ENCODE peak calls at places on chromosomes 3 and 15, in five cellular contexts. V is astrocyte of the spinal cord, X is heart left ventricle, B is neural progenitor cell, R is GM23248. C is an unnamed sample.

GRCh38 chr15:65368300-65368617 is 9.5 kb downstream of the IGDCC3 start:
- DNase-seq in V (no peak), X (no peak), B (peak), R (no peak), C (peak)

GRCh38 chr3:20250314-20250713 is 64.3 kb upstream of the SGO1 start:
- DNase-seq in V (no peak), X (no peak), B (no peak), R (no peak), C (no peak)

GRCh38 chr3:16512435-16513140 is 911 bp downstream of the RFTN1 start:
- DNase-seq in V (peak), X (peak), B (peak), R (peak), C (peak)

GRCh38 chr3:121735047-121735696 is 14.4 kb downstream of the GOLGB1 start:
- DNase-seq in V (no peak), X (no peak), B (no peak), R (no peak), C (no peak)

GRCh38 chr3:58679974-58680656 is 13.5 kb upstream of the FAM3D start:
- DNase-seq in V (no peak), X (no peak), B (no peak), R (no peak), C (no peak)

GRCh38 chr15:73752817-73753214 is 335 bp downstream of the INSYN1 start:
- DNase-seq in V (no peak), X (no peak), B (peak), R (peak), C (peak)

GRCh38 chr15:32717290-32718081 is at the start of gene GREM1:
- DNase-seq in V (peak), X (no peak), B (peak), R (peak), C (peak)

GRCh38 chr3:169945313-169945712 is 21.3 kb upstream of the SEC62 start:
- DNase-seq in V (peak), X (peak), B (no peak), R (peak), C (no peak)

GRCh38 chr3:149917124-149917667 is 53.5 kb downstream of the PFN2 start:
- DNase-seq in V (no peak), X (no peak), B (no peak), R (no peak), C (no peak)

GRCh38 chr3:194773216-194773615 is 87.5 kb downstream of the FAM43A start:
- DNase-seq in V (no peak), X (peak), B (no peak), R (peak), C (no peak)

GRCh38 chr15:93130111-93130510 is 41.1 kb upstream of the RGMA start:
- DNase-seq in V (no peak), X (no peak), B (no peak), R (no peak), C (no peak)

GRCh38 chr3:177523072-177523675 is 325.9 kb upstream of the TBL1XR1 start:
- DNase-seq in V (no peak), X (no peak), B (no peak), R (peak), C (no peak)

GRCh38 chr3:43906847-43907507 is 216.2 kb downstream of the ABHD5 start:
- DNase-seq in V (no peak), X (no peak), B (no peak), R (no peak), C (no peak)

GRCh38 chr3:51937611-51938450 is 3.9 kb downstream of the RRP9 start:
- DNase-seq in V (no peak), X (no peak), B (no peak), R (no peak), C (no peak)

GRCh38 chr3:141236351-141236750 is 4.7 kb downstream of the PXYLP1 start:
- DNase-seq in V (no peak), X (no peak), B (no peak), R (no peak), C (no peak)

GRCh38 chr3:37985637-37986320 is 4.8 kb upstream of the VILL start:
- DNase-seq in V (no peak), X (no peak), B (no peak), R (peak), C (no peak)

GRCh38 chr3:49930922-49931321 is 1.3 kb upstream of the MON1A start:
- DNase-seq in V (no peak), X (no peak), B (peak), R (no peak), C (peak)

GRCh38 chr15:35120173-35120572 is 35.1 kb upstream of the NANOGP8 start:
- DNase-seq in V (no peak), X (no peak), B (no peak), R (no peak), C (no peak)

GRCh38 chr3:188533612-188534357 is 379.8 kb downstream of the LPP start:
- DNase-seq in V (no peak), X (no peak), B (no peak), R (no peak), C (no peak)

GRCh38 chr3:171379281-171379680 is 80.9 kb downstream of the TNIK start:
- DNase-seq in V (peak), X (no peak), B (no peak), R (peak), C (no peak)

GRCh38 chr3:33124638-33125037 is 10.8 kb downstream of the CRTAP start:
- DNase-seq in V (no peak), X (no peak), B (no peak), R (no peak), C (no peak)

GRCh38 chr15:65377976-65378366 is at the start of gene IGDCC3:
- DNase-seq in V (no peak), X (no peak), B (peak), R (peak), C (peak)

GRCh38 chr3:111924283-111924682 is 54.5 kb upstream of the ABHD10 start:
- DNase-seq in V (no peak), X (peak), B (no peak), R (no peak), C (peak)

GRCh38 chr3:27594096-27594690 is 110.0 kb upstream of the SLC4A7 start:
- DNase-seq in V (peak), X (no peak), B (no peak), R (peak), C (no peak)

GRCh38 chr15:65862682-65863081 is 6.6 kb upstream of the RAB11A start:
- DNase-seq in V (peak), X (no peak), B (peak), R (peak), C (peak)

GRCh38 chr3:118810499-118811035 is 224.1 kb downstream of the IGSF11 start:
- DNase-seq in V (no peak), X (no peak), B (no peak), R (no peak), C (no peak)

C was measured in endothelial cell.